ENCODE peak calls at places on chromosome 5, in five cellular contexts. R, H, U, B and X are unnamed samples.

GRCh38 chr5:10892135-10892910 is 131.3 kb upstream of the DAP start:
- DNase-seq in R (no peak), H (no peak), B (no peak), U (peak), X (no peak)

GRCh38 chr5:76438025-76438424 is 34.9 kb downstream of the IQGAP2 start:
- DNase-seq in H (no peak), B (no peak), U (no peak), R (no peak), X (no peak)

GRCh38 chr5:1480806-1481205 is 35.6 kb upstream of the SLC6A3 start:
- DNase-seq in R (no peak), B (no peak), H (no peak), U (no peak), X (no peak)

GRCh38 chr5:78483809-78484521 is 123.5 kb downstream of the SCAMP1 start:
- DNase-seq in B (no peak), U (peak), R (no peak), H (no peak), X (no peak)

GRCh38 chr5:163888366-163888765 is 382.9 kb downstream of the MAT2B start:
- DNase-seq in R (no peak), U (no peak), B (no peak), H (no peak), X (no peak)

GRCh38 chr5:179568731-179569130 is 18.4 kb downstream of the RUFY1 start:
- DNase-seq in H (no peak), R (no peak), U (no peak), B (no peak), X (no peak)

GRCh38 chr5:10635257-10635860 is 71.5 kb downstream of the ANKRD33B start:
- DNase-seq in U (peak), R (peak), B (no peak), H (no peak), X (no peak)

GRCh38 chr5:19886123-19886921 is 101.7 kb downstream of the CDH18 start:
- DNase-seq in U (peak), B (no peak), R (peak), H (no peak), X (no peak)

DNA sequence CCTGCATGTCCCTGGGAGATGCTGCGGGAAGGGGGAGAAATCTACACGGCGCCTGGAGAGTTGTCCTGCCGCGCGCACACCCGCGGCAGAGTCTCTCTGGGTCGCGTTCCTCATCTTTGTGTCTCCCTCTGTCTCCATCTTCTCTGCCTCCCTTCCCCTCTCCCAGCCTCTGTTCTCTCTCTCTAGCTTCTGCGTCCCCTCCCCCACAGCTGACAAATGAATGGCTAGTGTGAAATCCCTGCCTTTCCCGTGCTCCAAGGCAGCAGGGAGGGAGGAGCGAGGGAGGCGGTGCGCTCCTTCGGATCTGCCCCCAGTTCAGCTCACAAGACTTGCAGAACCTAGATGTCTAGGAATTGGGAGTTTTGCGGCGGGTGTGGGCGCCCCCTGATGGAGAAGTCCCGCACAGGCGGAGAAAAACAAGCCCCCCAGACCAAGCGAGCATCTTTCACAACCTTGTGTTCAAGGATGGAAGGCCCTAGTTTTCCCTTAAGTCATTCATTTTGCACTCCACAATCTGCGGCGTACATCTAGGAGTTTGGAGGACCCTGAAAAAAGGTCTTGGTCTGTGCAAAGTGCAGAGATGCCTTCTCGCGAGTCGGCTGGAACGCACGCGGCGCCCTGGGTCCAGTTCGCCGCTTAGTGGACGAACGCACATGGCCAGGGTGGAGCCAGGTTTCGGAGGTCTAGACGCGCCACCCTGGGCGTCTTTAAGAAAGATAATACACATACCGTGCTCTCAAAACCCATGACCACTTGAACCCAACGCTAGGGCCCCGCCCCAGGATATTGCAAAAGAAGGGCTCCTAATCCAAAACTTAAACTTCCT is 2.0 kb downstream of the VCAN start:
- DNase-seq in B (peak), H (peak), U (peak), R (peak), X (peak)
- TF ChIP-seq CTCF in B (no peak), H (peak), U (peak), R (peak), X (peak)

GRCh38 chr5:155025890-155026289 is 12.3 kb downstream of the KIF4B start:
- DNase-seq in U (no peak), H (no peak), B (no peak), R (no peak), X (no peak)

GRCh38 chr5:155023320-155023719 is 9.8 kb downstream of the KIF4B start:
- DNase-seq in R (no peak), U (no peak), H (no peak), B (no peak), X (no peak)

GRCh38 chr5:155024015-155024414 is 10.5 kb downstream of the KIF4B start:
- DNase-seq in U (peak), B (no peak), R (no peak), H (no peak), X (no peak)

GRCh38 chr5:155029240-155029639 is 15.7 kb downstream of the KIF4B start:
- DNase-seq in U (no peak), R (no peak), B (no peak), H (no peak), X (no peak)

GRCh38 chr5:155027993-155028629 is 14.6 kb downstream of the KIF4B start:
- DNase-seq in U (peak), H (no peak), R (peak), B (no peak), X (no peak)
- TF ChIP-seq CTCF in U (peak), H (no peak), R (peak), B (no peak), X (no peak)

GRCh38 chr5:56356876-56357160 is 123.7 kb upstream of the ANKRD55 start:
- DNase-seq in H (no peak), B (no peak), R (no peak), U (no peak), X (no peak)
- TF ChIP-seq CTCF in H (no peak), B (no peak), R (no peak), U (no peak), X (no peak)

GRCh38 chr5:153148624-153148976 is 341.9 kb upstream of the GRIA1 start:
- DNase-seq in B (no peak), H (no peak), U (no peak), R (no peak), X (no peak)

GRCh38 chr5:153151558-153151957 is 338.9 kb upstream of the GRIA1 start:
- DNase-seq in B (no peak), U (no peak), H (no peak), R (no peak), X (no peak)

GRCh38 chr5:153153086-153153485 is 337.4 kb upstream of the GRIA1 start:
- DNase-seq in U (no peak), H (no peak), B (no peak), R (no peak), X (no peak)

DNA sequence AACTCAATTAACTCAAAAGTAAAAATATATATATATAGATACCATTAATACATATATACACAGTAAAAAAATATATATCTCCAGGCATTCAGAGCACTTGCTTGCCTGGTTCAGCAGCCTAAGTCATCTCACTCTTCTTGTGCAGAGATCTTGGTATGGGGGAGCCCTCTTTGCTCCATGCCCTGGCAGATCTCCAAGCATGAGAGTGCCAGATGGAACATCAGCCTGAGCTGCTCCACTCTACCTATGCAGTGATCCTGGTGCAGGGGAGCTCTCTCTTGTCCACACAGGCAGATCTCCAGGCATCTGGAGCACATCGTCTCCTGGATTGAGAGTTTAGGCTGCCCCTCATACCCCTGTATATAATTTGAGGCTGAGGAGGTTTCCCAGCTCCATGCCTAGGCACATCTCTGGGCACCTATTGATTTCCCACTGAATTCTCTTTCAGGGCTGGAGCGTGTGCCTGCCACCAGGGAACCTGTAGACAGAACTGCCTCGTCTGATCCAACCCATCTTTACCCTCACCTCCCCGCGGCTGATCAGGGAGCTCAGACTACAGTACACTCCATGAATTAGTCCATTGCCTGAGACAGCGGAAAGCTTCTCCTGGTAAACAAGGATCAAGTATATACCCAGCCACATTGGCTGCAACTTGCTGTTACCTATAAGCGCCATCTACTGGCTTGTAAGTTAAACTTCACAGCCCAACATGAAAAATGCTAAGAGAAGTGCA is 342.4 kb upstream of the GRIA1 start:
- DNase-seq in H (peak), R (peak), B (no peak), U (peak), X (no peak)
- TF ChIP-seq CTCF in H (peak), R (peak), B (no peak), U (peak), X (peak)